ENCODE peak calls at places on chromosomes 6 and 20, in six cellular contexts. G is IMR-90, R is mesenchymal stem cell, M is H9, W is trophoblast cell, U is H1. O is an unnamed sample.

GRCh38 chr6:17851001-17851719 is 136.3 kb downstream of the KIF13A start:
- DNase-seq in G (peak; percentile 55), R (peak; percentile 49), M (no peak), W (no peak), U (no peak), O (no peak)

GRCh38 chr6:115485400-115485799 is 575.3 kb downstream of the FRK start:
- DNase-seq in G (peak; percentile 1), R (peak; percentile 10), M (no peak), W (no peak), U (no peak), O (no peak)

GRCh38 chr6:21000391-21000801 is 466.1 kb downstream of the CDKAL1 start:
- DNase-seq in G (no peak), R (no peak), M (no peak), W (no peak), U (no peak), O (no peak)

GRCh38 chr6:75566137-75566767 is 35.4 kb upstream of the SENP6 start:
- DNase-seq in G (no peak), R (no peak), M (no peak), W (no peak), U (no peak), O (no peak)

GRCh38 chr20:50655325-50655880 is 35.9 kb downstream of the RIPOR3 start:
- DNase-seq in G (peak; percentile 88), R (peak; percentile 92), M (no peak), W (no peak), U (no peak), O (no peak)

GRCh38 chr20:22915512-22915911 is 119.6 kb upstream of the SSTR4 start:
- DNase-seq in G (no peak), R (no peak), M (no peak), W (no peak), U (no peak), O (no peak)

GRCh38 chr6:149484733-149485700 is at the start of gene ZC3H12D:
- DNase-seq in G (peak; percentile 33), R (peak; percentile 53), M (peak; percentile 59), W (peak; percentile 67), U (no peak), O (no peak)

GRCh38 chr6:99093781-99094180 is 146.0 kb upstream of the FBXL4 start:
- DNase-seq in G (no peak), R (no peak), M (no peak), W (no peak), U (no peak), O (no peak)

GRCh38 chr20:31835977-31836852 is 9.2 kb downstream of the FOXS1 start:
- DNase-seq in G (peak; percentile 92), R (peak; percentile 94), M (no peak), W (peak; percentile 18), U (no peak), O (no peak)

GRCh38 chr6:153129873-153130514 is 1.1 kb downstream of the RGS17 start:
- DNase-seq in G (peak; percentile 12), R (peak; percentile 56), M (no peak), W (no peak), U (no peak), O (peak; percentile 14)

GRCh38 chr20:38252292-38253288 is 7.9 kb downstream of the KIAA1755 start:
- DNase-seq in G (peak; percentile 41), R (no peak), M (no peak), W (no peak), U (no peak), O (no peak)

GRCh38 chr20:25399038-25399430 is 8.4 kb upstream of the ABHD12 start:
- DNase-seq in G (peak; percentile 83), R (peak; percentile 82), M (peak; percentile 43), W (peak; percentile 92), U (no peak), O (peak; percentile 48)
- H4K91ac ChIP-seq in G (no peak overlapping the region), R (no peak overlapping the region), M (no peak overlapping the region), W (no peak overlapping the region), U (no peak overlapping the region), O (no peak overlapping the region)

GRCh38 chr6:31205638-31206037 is 35.2 kb upstream of the POU5F1 start:
- DNase-seq in G (no peak), R (no peak), M (no peak), W (no peak), U (no peak), O (no peak)

GRCh38 chr6:31204751-31205145 is 34.3 kb upstream of the POU5F1 start:
- DNase-seq in G (peak; percentile 18), R (no peak), M (no peak), W (no peak), U (no peak), O (no peak)

GRCh38 chr6:31208506-31208905 is 38.0 kb upstream of the POU5F1 start:
- DNase-seq in G (no peak), R (no peak), M (no peak), W (no peak), U (no peak), O (no peak)

GRCh38 chr6:31202259-31203166 is 32.0 kb upstream of the POU5F1 start:
- DNase-seq in G (no peak), R (no peak), M (no peak), W (no peak), U (no peak), O (no peak)

DNA sequence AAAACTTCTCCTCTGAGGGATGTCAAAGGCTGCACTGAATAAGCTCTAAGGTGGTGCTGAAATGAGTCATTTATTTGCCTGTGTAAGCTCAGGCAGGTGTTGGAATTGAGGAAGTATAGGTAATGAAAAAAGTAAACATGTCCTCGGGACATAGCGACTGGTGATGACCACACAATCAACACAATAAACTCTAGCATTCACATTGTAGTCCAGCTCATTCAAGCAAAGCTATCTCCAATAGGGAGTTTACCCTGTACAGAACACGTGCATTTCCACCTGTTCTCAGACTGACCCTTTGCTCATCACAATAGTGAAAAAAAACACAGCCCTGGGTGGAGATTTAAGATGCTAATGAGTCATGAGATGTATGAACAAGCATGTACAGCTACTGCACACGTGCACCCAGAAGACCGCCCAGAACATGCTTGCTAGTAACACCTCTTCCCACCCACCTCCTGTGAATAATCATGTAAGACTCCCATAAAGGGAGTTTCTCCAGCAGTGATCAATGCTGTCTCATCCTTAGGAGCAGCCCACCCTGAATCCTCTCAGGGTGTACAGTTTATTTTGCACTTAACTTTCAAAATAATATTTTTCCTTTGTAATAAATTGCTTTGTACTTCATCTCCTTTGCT is 33.0 kb upstream of the POU5F1 start:
- DNase-seq in G (peak; percentile 71), R (peak; percentile 78), M (no peak), W (peak; percentile 73), U (no peak), O (no peak)
- H3K4me1 ChIP-seq in G (peaks cover 6% of the 10 kb centered on the region), R (peaks cover 10% of the 10 kb centered on the region), M (peaks cover 13% of the 10 kb centered on the region), W (peaks cover 7% of the 10 kb centered on the region), U (peaks cover 11% of the 10 kb centered on the region), O (peaks cover 19% of the 10 kb centered on the region)

GRCh38 chr6:64807785-64808184 is 899.2 kb downstream of the EYS start:
- DNase-seq in G (no peak), R (no peak), M (no peak), W (no peak), U (no peak), O (no peak)
- H4K91ac ChIP-seq in G (no peak overlapping the region), R (no peak overlapping the region), M (no peak overlapping the region), W (no peak overlapping the region), U (no peak overlapping the region), O (no peak overlapping the region)

GRCh38 chr6:394641-395289 is 3.2 kb downstream of the IRF4 start:
- DNase-seq in G (no peak), R (no peak), M (no peak), W (no peak), U (no peak), O (no peak)
- H3K4me1 ChIP-seq in G (peaks cover 1% of the 10 kb centered on the region), R (peaks cover 26% of the 10 kb centered on the region), M (no peaks in the 10 kb centered on the region), W (peaks cover 34% of the 10 kb centered on the region), U (peaks cover 6% of the 10 kb centered on the region), O (no peaks in the 10 kb centered on the region)

DNA sequence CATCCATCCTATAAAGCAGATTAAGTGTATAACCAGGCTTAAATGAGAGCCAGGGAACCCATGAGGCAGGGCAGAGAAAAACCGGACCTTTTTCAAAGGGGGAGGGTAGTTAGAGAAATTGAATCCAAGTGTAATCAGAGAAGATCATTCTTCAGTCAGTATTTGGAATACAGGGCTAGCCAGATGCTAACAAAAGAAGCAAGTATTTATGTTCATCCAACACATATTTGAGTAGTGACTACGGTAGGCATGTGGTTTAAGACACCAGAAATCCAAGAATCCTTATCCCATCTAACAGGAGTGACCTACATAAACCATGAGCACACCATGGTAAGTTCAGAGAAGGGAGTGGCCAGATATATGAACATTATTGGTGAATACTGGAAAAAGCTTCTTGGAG is 46.8 kb upstream of the FAM83C start:
- DNase-seq in G (peak; percentile 99), R (peak; percentile 88), M (no peak), W (peak; percentile 24), U (no peak), O (no peak)
- H4K91ac ChIP-seq in G (peak overlapping the region; percentile 61), R (no peak overlapping the region), M (no peak overlapping the region), W (no peak overlapping the region), U (no peak overlapping the region), O (no peak overlapping the region)

GRCh38 chr6:131124341-131125071 is 10.8 kb upstream of the AKAP7 start:
- DNase-seq in G (no peak), R (no peak), M (no peak), W (peak; percentile 73), U (no peak), O (no peak)
- H3K4me1 ChIP-seq in G (peaks cover 2% of the 10 kb centered on the region), R (no peaks in the 10 kb centered on the region), M (no peaks in the 10 kb centered on the region), W (no peaks in the 10 kb centered on the region), U (no peaks in the 10 kb centered on the region), O (no peaks in the 10 kb centered on the region)

GRCh38 chr6:81476881-81477280 is 275.6 kb downstream of the TENT5A start:
- DNase-seq in G (peak; percentile 52), R (peak; percentile 40), M (no peak), W (no peak), U (no peak), O (no peak)

GRCh38 chr6:81475646-81476045 is 276.8 kb downstream of the TENT5A start:
- DNase-seq in G (no peak), R (no peak), M (no peak), W (no peak), U (no peak), O (no peak)

GRCh38 chr6:81485395-81485794 is 267.1 kb downstream of the TENT5A start:
- DNase-seq in G (no peak), R (no peak), M (no peak), W (no peak), U (no peak), O (no peak)

GRCh38 chr6:81484251-81484650 is 268.2 kb downstream of the TENT5A start:
- DNase-seq in G (no peak), R (no peak), M (no peak), W (no peak), U (no peak), O (no peak)

DNA sequence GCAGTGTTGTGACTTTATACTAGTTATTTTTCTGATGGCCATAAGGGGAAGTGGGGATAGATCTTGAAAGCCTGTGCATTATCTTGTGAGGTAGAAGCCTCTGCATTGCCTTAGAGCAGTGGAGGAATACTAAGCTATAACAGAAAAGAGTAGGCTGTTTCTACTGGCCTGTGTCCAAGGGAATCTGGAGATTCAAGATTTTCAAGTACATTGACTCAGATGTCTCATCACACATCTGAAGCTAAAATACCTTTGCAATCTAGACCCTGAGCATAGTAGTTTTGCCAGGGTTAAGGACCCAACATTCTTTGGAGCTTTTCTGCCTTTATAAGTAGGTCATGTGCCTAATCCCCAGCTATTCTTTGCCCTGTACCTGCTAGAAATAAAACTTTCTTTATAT is 272.3 kb downstream of the TENT5A start:
- DNase-seq in G (peak; percentile 17), R (no peak), M (no peak), W (peak; percentile 90), U (no peak), O (no peak)
- H4K91ac ChIP-seq in G (no peak overlapping the region), R (no peak overlapping the region), M (no peak overlapping the region), W (no peak overlapping the region), U (no peak overlapping the region), O (no peak overlapping the region)